ENCODE peak calls at places on chromosome 21, in six cellular contexts. H is H9, X is stomach, A is Panc1, M is adrenal gland, L is pancreas. Z is an unnamed sample. For H3K9me3, the result is how much of the 10 kb centered on the place peaks cover.

GRCh38 chr21:25735895-25736597 is 1.3 kb downstream of the GABPA start:
- DNase-seq in H (no peak), X (no peak), A (peak), M (peak), L (no peak), Z (no peak)

GRCh38 chr21:15172963-15173362 is 108.2 kb upstream of the NRIP1 start:
- DNase-seq in H (no peak), X (no peak), A (no peak), M (no peak), L (no peak), Z (no peak)

GRCh38 chr21:18529253-18529652 is 125.7 kb upstream of the TMPRSS15 start:
- DNase-seq in H (no peak), X (no peak), A (peak), M (peak), L (no peak), Z (peak)

GRCh38 chr21:45362748-45363145 is 42.2 kb upstream of the COL18A1 start:
- DNase-seq in H (no peak), X (no peak), A (no peak), M (no peak), L (no peak), Z (no peak)

GRCh38 chr21:28018741-28019669 is 973.7 kb downstream of the LTN1 start:
- DNase-seq in H (peak), X (no peak), A (no peak), M (peak), L (peak), Z (peak)

GRCh38 chr21:36990508-36991205 is 15.8 kb upstream of the RIPPLY3 start:
- DNase-seq in H (peak), X (no peak), A (no peak), M (no peak), L (no peak), Z (no peak)

GRCh38 chr21:33064623-33064996 is 5.3 kb upstream of the OLIG1 start:
- DNase-seq in H (peak), X (no peak), A (no peak), M (no peak), L (no peak), Z (no peak)

GRCh38 chr21:42040411-42041180 is 30.4 kb upstream of the ZBTB21 start:
- DNase-seq in H (no peak), X (no peak), A (peak), M (peak), L (no peak), Z (no peak)

GRCh38 chr21:41947596-41948403 is 6.0 kb downstream of the C2CD2 start:
- DNase-seq in H (no peak), X (no peak), A (no peak), M (peak), L (no peak), Z (no peak)

GRCh38 chr21:31623664-31624063 is 35.8 kb upstream of the SOD1 start:
- DNase-seq in H (no peak), X (no peak), A (no peak), M (no peak), L (no peak), Z (no peak)
- TF ChIP-seq CTCF in H (peak), X (no peak), A (peak), M (no peak), L (no peak), Z (peak)

DNA sequence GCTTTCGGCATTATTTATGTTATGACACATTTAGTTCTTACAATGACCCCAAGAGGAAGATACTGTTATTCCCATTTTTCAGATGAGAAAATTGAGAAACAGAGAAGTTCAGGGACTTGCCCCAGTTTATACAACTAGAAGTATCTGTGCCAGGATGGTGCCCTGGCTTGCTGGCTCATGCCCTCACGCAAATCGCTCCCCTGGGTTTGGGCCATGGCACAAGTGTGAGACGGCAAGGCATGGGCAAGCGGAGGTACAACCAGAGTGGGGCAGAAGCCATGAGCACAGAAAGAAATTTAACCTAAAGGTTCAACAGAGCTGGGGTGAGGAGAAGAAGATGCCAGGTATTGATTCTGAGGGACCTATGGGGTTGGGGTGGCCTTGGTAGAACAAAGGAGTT is 469.8 kb downstream of the DSCAM start:
- DNase-seq in H (no peak), X (no peak), A (no peak), M (no peak), L (no peak), Z (no peak)
- H3K9me3 ChIP-seq in H (under half), X (under half), A (under half), M (under half), L (under half), Z (under half)

GRCh38 chr21:44337941-44338895 is 972 bp downstream of the CFAP410 start:
- DNase-seq in H (peak), X (peak), A (peak), M (peak), L (peak), Z (peak)
- TF ChIP-seq CTCF in H (peak), X (no peak), A (peak), M (no peak), L (no peak), Z (peak)

GRCh38 chr21:20627594-20627993 is 370.6 kb upstream of the NCAM2 start:
- DNase-seq in H (peak), X (no peak), A (no peak), M (no peak), L (no peak), Z (no peak)
- H3K9me3 ChIP-seq in H (under half), X (under half), A (under half), M (under half), L (under half), Z (under half)

GRCh38 chr21:46634966-46635323 is 529 bp upstream of the PRMT2 start:
- DNase-seq in H (no peak), X (peak), A (no peak), M (peak), L (peak), Z (peak)

GRCh38 chr21:46636181-46636512 is 673 bp downstream of the PRMT2 start:
- DNase-seq in H (no peak), X (no peak), A (no peak), M (no peak), L (no peak), Z (no peak)

GRCh38 chr21:46636550-46637289 is 1.2 kb downstream of the PRMT2 start:
- DNase-seq in H (no peak), X (no peak), A (no peak), M (no peak), L (no peak), Z (no peak)

GRCh38 chr21:46634427-46634826 is 1.0 kb upstream of the PRMT2 start:
- DNase-seq in H (no peak), X (no peak), A (no peak), M (no peak), L (no peak), Z (no peak)

DNA sequence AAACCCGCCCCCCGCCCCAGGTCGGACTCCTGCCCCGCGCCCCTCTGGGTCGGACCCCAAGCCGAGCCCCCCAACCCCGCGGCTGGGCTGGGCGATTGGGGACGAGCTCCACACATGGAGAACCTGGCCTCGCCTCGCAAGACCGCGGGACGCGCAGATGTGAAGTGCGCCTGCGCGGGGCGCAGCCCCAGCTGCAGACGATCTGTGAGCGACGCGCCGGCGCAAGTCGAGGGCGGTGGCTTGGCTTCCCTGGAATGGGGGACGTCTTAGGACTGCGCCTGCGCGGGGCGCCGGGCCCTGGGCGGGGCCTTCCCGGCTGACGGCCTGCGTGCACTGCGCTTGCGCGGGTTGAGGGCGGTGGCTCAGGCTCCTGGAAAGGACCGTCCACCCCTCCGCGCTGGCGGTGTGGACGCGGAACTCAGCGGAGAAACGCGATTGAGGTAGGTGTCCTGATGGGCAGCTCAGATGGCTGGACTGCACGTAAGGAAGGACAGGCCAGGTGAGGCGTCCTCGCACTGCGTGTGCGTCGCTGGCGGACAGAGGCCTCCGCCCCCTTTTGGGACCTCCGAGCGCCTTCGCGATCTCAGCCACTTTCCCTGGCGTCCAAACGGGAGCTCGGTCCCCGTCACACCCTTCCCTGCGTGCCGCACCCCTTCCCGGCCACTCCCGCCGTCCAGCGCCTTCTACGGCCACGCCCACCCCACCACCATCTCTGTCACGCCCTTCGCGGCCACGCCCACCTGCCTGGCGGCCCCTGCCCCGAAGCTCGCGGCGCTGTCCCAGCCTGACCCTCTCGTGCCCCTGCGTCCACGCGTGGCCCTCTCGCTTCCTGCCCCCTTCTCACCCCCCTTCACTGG is at the start of gene PRMT2:
- DNase-seq in H (peak), X (peak), A (peak), M (peak), L (peak), Z (peak)
- TF ChIP-seq CTCF in H (no peak), X (no peak), A (no peak), M (no peak), L (no peak), Z (no peak)

DNA sequence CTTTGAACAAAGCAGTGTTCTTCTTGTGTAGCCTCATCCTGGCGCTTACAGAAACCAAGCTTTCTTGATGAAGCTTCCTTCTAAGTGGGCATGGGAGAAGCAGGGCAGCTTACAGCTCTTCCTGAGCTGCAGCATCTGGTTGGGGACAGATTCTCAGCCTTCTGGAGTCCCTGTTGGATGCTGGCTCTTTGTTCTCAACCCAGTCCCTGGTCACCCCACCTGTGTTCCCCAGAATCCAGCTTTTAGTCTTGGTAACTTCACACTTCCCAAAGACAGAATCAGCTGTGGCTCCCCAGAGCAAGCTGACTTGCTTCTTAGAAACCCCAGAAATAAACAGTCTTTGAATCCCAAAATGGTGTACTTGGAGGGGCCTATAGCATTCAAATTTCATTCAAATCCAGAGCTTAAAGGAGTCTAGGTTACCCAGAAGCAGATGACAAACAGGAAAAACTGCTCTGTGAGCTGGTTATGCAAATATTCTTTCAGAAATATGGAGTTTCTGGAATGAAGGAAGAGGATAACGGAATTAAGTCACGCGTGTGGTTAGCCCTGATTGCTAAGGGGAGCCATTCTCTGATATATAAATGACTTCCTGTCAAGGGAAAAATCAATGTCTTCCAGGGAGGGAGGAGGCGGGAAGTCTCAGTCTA is 783.4 kb upstream of the TPTE start:
- DNase-seq in H (no peak), X (no peak), A (no peak), M (no peak), L (no peak), Z (no peak)
- H3K9me3 ChIP-seq in H (half or more), X (under half), A (under half), M (under half), L (under half), Z (under half)

GRCh38 chr21:35508389-35508888 is 459.3 kb upstream of the RUNX1 start:
- DNase-seq in H (peak), X (peak), A (no peak), M (peak), L (peak), Z (no peak)
- TF ChIP-seq CTCF in H (peak), X (no peak), A (no peak), M (no peak), L (no peak), Z (no peak)